ENCODE peak calls at places on chromosomes 13 and 19, in four cellular contexts. H is K562, Y is IMR-90, T is GM12878. R is an unnamed sample.

GRCh38 chr13:107364658-107365057 is 796.7 kb upstream of the ARGLU1 start:
- DNase-seq in H (no peak), Y (no peak), T (no peak), R (no peak)

GRCh38 chr19:11279505-11280236 is 16.3 kb upstream of the TSPAN16 start:
- DNase-seq in H (no peak), Y (no peak), T (peak; percentile 86), R (no peak)

GRCh38 chr13:80215368-80215767 is 125.6 kb downstream of the SPRY2 start:
- DNase-seq in H (no peak), Y (peak; percentile 87), T (no peak), R (no peak)

GRCh38 chr19:33393286-33394005 is 19.9 kb downstream of the CEBPG start:
- DNase-seq in H (no peak), Y (no peak), T (no peak), R (no peak)

GRCh38 chr13:46469064-46469463 is 82.0 kb upstream of the RUBCNL start:
- DNase-seq in H (no peak), Y (no peak), T (no peak), R (no peak)

GRCh38 chr19:45468159-45468651 is 409 bp downstream of the FOSB start:
- DNase-seq in H (no peak), Y (no peak), T (no peak), R (no peak)

GRCh38 chr19:41707502-41707812 is 969 bp upstream of the CEACAM5 start:
- DNase-seq in H (no peak), Y (no peak), T (no peak), R (peak; percentile 60)

GRCh38 chr13:108877300-108877699 is 247.9 kb downstream of the MYO16 start:
- DNase-seq in H (no peak), Y (peak; percentile 51), T (no peak), R (no peak)

GRCh38 chr13:48333976-48334375 is 30.4 kb downstream of the RB1 start:
- DNase-seq in H (no peak), Y (peak; percentile 36), T (no peak), R (no peak)

GRCh38 chr13:40118337-40118736 is 462.9 kb downstream of the COG6 start:
- DNase-seq in H (no peak), Y (no peak), T (no peak), R (no peak)

GRCh38 chr19:463483-464130 is 2.8 kb upstream of the SHC2 start:
- DNase-seq in H (no peak), Y (no peak), T (no peak), R (no peak)

GRCh38 chr13:112510002-112510780 is 77.8 kb downstream of the TUBGCP3 start:
- DNase-seq in H (peak; percentile 24), Y (peak; percentile 71), T (no peak), R (peak; percentile 59)

GRCh38 chr13:35621989-35622388 is 145.5 kb upstream of the MAB21L1 start:
- DNase-seq in H (no peak), Y (peak; percentile 2), T (no peak), R (peak; percentile 1)

GRCh38 chr13:93847162-93847561 is 620.6 kb downstream of the GPC6 start:
- DNase-seq in H (no peak), Y (peak; percentile 93), T (no peak), R (peak; percentile 29)

GRCh38 chr13:112833551-112834257 is 135.3 kb upstream of the MCF2L start:
- DNase-seq in H (no peak), Y (no peak), T (no peak), R (no peak)

GRCh38 chr19:58261968-58262921 is 16.5 kb upstream of the ZNF8 start:
- DNase-seq in H (no peak), Y (no peak), T (no peak), R (no peak)

GRCh38 chr19:44807652-44808462 is 1.0 kb upstream of the BCAM start:
- DNase-seq in H (peak; percentile 78), Y (peak; percentile 34), T (no peak), R (peak; percentile 82)

GRCh38 chr19:32879741-32880140 is 10.2 kb upstream of the SLC7A9 start:
- DNase-seq in H (no peak), Y (no peak), T (no peak), R (no peak)

GRCh38 chr13:31518666-31519065 is 220.7 kb upstream of the RXFP2 start:
- DNase-seq in H (no peak), Y (no peak), T (no peak), R (no peak)

GRCh38 chr19:524062-524674 is 7.4 kb upstream of the CDC34 start:
- DNase-seq in H (no peak), Y (peak; percentile 49), T (no peak), R (no peak)

GRCh38 chr13:29439601-29440381 is 155.7 kb downstream of the SLC7A1 start:
- DNase-seq in H (no peak), Y (no peak), T (no peak), R (no peak)

GRCh38 chr19:52170863-52171320 is 529 bp downstream of the ZNF836 start:
- DNase-seq in H (no peak), Y (no peak), T (no peak), R (no peak)

GRCh38 chr13:72255908-72256307 is 388.9 kb upstream of the DACH1 start:
- DNase-seq in H (no peak), Y (no peak), T (no peak), R (no peak)

GRCh38 chr13:62931901-62932883 is 1516.5 kb upstream of the PCDH20 start:
- DNase-seq in H (no peak), Y (peak; percentile 68), T (no peak), R (no peak)

GRCh38 chr19:9862897-9863296 is 27.8 kb downstream of the PIN1 start:
- DNase-seq in H (no peak), Y (no peak), T (no peak), R (no peak)

GRCh38 chr13:43516401-43516826 is 270.4 kb downstream of the ENOX1 start:
- DNase-seq in H (no peak), Y (peak; percentile 58), T (no peak), R (no peak)

GRCh38 chr19:43498233-43498830 is 6.2 kb downstream of the PHLDB3 start:
- DNase-seq in H (no peak), Y (no peak), T (no peak), R (no peak)

GRCh38 chr19:29241324-29241723 is 28.4 kb upstream of the UQCRFS1 start:
- DNase-seq in H (no peak), Y (no peak), T (no peak), R (no peak)

GRCh38 chr19:51784922-51785690 is 9.9 kb upstream of the FPR3 start:
- DNase-seq in H (peak; percentile 51), Y (no peak), T (peak; percentile 32), R (no peak)

GRCh38 chr13:106306748-106307277 is 228.6 kb downstream of the EFNB2 start:
- DNase-seq in H (no peak), Y (no peak), T (no peak), R (no peak)

GRCh38 chr13:37495046-37495445 is 103.5 kb downstream of the POSTN start:
- DNase-seq in H (no peak), Y (peak; percentile 10), T (no peak), R (no peak)

GRCh38 chr19:40219721-40220276 is 1.6 kb upstream of the TTC9B start:
- DNase-seq in H (no peak), Y (peak; percentile 76), T (no peak), R (peak; percentile 85)

GRCh38 chr13:46682015-46682414 is 114.9 kb downstream of the ESD start:
- DNase-seq in H (no peak), Y (no peak), T (no peak), R (no peak)

GRCh38 chr19:7986321-7987083 is 18.9 kb downstream of the ELAVL1 start:
- DNase-seq in H (no peak), Y (peak; percentile 82), T (no peak), R (no peak)

GRCh38 chr19:35712910-35713845 is 4.6 kb upstream of the KMT2B start:
- DNase-seq in H (peak; percentile 37), Y (no peak), T (peak; percentile 82), R (no peak)

GRCh38 chr19:4229179-4229931 is at the start of gene EBI3:
- DNase-seq in H (peak; percentile 50), Y (peak; percentile 65), T (peak; percentile 88), R (no peak)

GRCh38 chr19:4232614-4233281 is 3.4 kb downstream of the EBI3 start:
- DNase-seq in H (peak; percentile 13), Y (no peak), T (no peak), R (no peak)

GRCh38 chr19:4234862-4235201 is 5.5 kb downstream of the EBI3 start:
- DNase-seq in H (peak; percentile 3), Y (no peak), T (no peak), R (no peak)

GRCh38 chr19:4234142-4234861 is 5.0 kb downstream of the EBI3 start:
- DNase-seq in H (peak; percentile 4), Y (no peak), T (no peak), R (no peak)

DNA sequence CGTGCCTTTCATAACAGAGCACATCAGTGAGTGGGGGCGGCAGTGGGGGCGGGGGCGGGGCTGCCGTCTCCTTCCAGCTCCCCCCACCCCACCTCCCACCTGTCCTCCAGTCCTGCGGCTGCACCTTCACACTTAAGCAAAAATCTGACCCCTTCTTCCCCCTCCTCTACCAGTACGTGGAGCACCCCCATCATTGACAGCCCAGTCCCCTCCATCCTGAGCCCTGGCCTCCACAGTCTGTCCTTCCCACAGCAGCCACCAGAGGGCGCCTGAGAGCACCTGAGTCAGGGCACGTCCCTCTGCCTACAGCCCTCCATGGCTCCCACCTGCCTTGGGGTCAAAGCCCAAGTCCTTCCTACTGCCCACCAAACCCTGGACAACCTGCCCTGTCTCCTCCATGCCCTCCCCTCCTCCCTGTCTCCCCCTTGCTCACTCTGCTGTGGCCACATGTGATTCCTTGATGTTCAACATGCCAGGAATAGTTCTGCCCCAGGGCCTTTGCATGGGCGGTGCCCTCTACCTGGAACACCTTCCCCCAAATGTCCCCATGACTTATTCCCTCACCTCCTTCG is 4.0 kb downstream of the EBI3 start:
- DNase-seq in H (peak; percentile 65), Y (peak; percentile 8), T (no peak), R (peak; percentile 49)
- TF ChIP-seq CTCF in H (peak; percentile 86), Y (peak; percentile 60), T (peak; percentile 77), R (peak; percentile 56)

GRCh38 chr19:17353386-17353785 is 16.0 kb downstream of the GTPBP3 start:
- DNase-seq in H (no peak), Y (no peak), T (no peak), R (no peak)
- TF ChIP-seq ELK1 in H (no peak), Y (no peak), T (no peak), R (no peak)

GRCh38 chr19:3595521-3596061 is 10.3 kb downstream of the GIPC3 start:
- DNase-seq in H (no peak), Y (no peak), T (no peak), R (no peak)

GRCh38 chr19:3601021-3601420 is 5.7 kb downstream of the TBXA2R start:
- DNase-seq in H (no peak), Y (no peak), T (no peak), R (no peak)

GRCh38 chr19:3604227-3604986 is 2.3 kb downstream of the TBXA2R start:
- DNase-seq in H (no peak), Y (no peak), T (no peak), R (no peak)

GRCh38 chr19:3603121-3603841 is 3.4 kb downstream of the TBXA2R start:
- DNase-seq in H (no peak), Y (no peak), T (no peak), R (no peak)

GRCh38 chr19:3599776-3600183 is 6.9 kb downstream of the TBXA2R start:
- DNase-seq in H (peak; percentile 35), Y (no peak), T (no peak), R (peak; percentile 35)
- TF ChIP-seq CTCF in H (peak; percentile 32), Y (peak; percentile 10), T (no peak), R (no peak)

DNA sequence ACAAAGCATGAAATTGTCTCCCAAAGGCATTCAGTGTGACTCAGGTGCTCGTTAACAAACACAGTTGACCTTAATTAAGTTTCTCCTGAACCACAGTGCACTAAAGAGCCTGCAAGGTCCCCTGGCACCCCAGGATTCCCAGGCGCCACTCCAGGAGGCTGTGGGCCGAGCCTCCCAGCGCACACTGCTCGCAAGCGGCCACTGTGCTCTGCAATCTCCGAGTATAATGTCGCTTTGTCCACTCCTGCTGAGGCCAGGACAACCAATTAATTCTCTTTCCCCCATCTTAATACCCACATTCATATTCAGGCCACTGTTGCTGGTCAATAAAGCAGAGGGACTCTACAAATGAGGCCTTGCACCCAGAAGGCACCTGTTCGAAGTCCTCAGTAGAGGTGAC is 8.8 kb downstream of the RAB20 start:
- DNase-seq in H (no peak), Y (no peak), T (no peak), R (no peak)
- TF ChIP-seq ELK1 in H (no peak), Y (no peak), T (no peak), R (no peak)

R was measured in A549.